ENCODE peak calls at places on chromosome 1, in nine cellular contexts. One of them, this sample, is unnamed. For H3K4me1 and H3K27me3, the result is how much of the 10 kb centered on the place peaks cover.

GRCh38 chr1:109198043-109198695 is 15.5 kb upstream of the SARS1 start:
- DNase-seq in effector memory CD4-positive, alpha-beta T cell: no peak
- DNase-seq in hepatocyte: peak
- DNase-seq in mammary epithelial cell: peak
- DNase-seq in spleen: no peak
- DNase-seq in cardiac muscle cell: peak
- DNase-seq in stomach: no peak
- DNase-seq in psoas muscle: peak
- DNase-seq in neuronal stem cell: no peak
- DNase-seq in this sample: peak

GRCh38 chr1:3483801-3484444 is 29.5 kb downstream of the ARHGEF16 start:
- DNase-seq in effector memory CD4-positive, alpha-beta T cell: no peak
- DNase-seq in hepatocyte: peak
- DNase-seq in mammary epithelial cell: no peak
- DNase-seq in spleen: no peak
- DNase-seq in cardiac muscle cell: peak
- DNase-seq in stomach: peak
- DNase-seq in psoas muscle: peak
- DNase-seq in neuronal stem cell: no peak
- DNase-seq in this sample: peak

GRCh38 chr1:100657876-100658715 is 61.4 kb upstream of the VCAM1 start:
- DNase-seq in effector memory CD4-positive, alpha-beta T cell: no peak
- DNase-seq in hepatocyte: peak
- DNase-seq in mammary epithelial cell: no peak
- DNase-seq in spleen: no peak
- DNase-seq in cardiac muscle cell: peak
- DNase-seq in stomach: no peak
- DNase-seq in psoas muscle: no peak
- DNase-seq in neuronal stem cell: no peak
- DNase-seq in this sample: no peak

GRCh38 chr1:224251741-224252146 is 68.7 kb downstream of the DEGS1 start:
- DNase-seq in effector memory CD4-positive, alpha-beta T cell: no peak
- DNase-seq in hepatocyte: no peak
- DNase-seq in mammary epithelial cell: no peak
- DNase-seq in spleen: no peak
- DNase-seq in cardiac muscle cell: no peak
- DNase-seq in stomach: no peak
- DNase-seq in psoas muscle: no peak
- DNase-seq in neuronal stem cell: no peak
- DNase-seq in this sample: no peak

GRCh38 chr1:56874689-56875088 is 20.1 kb downstream of the C8A start:
- DNase-seq in effector memory CD4-positive, alpha-beta T cell: no peak
- DNase-seq in hepatocyte: no peak
- DNase-seq in mammary epithelial cell: no peak
- DNase-seq in spleen: no peak
- DNase-seq in cardiac muscle cell: no peak
- DNase-seq in stomach: no peak
- DNase-seq in psoas muscle: no peak
- DNase-seq in neuronal stem cell: no peak
- DNase-seq in this sample: no peak

GRCh38 chr1:5858246-5858645 is 134.0 kb downstream of the NPHP4 start:
- DNase-seq in effector memory CD4-positive, alpha-beta T cell: no peak
- DNase-seq in hepatocyte: no peak
- DNase-seq in mammary epithelial cell: no peak
- DNase-seq in spleen: no peak
- DNase-seq in cardiac muscle cell: no peak
- DNase-seq in stomach: no peak
- DNase-seq in psoas muscle: no peak
- DNase-seq in neuronal stem cell: no peak
- DNase-seq in this sample: no peak

GRCh38 chr1:25550155-25550506 is 6.7 kb downstream of the LDLRAP1 start:
- DNase-seq in effector memory CD4-positive, alpha-beta T cell: no peak
- DNase-seq in hepatocyte: peak
- DNase-seq in mammary epithelial cell: peak
- DNase-seq in spleen: no peak
- DNase-seq in cardiac muscle cell: no peak
- DNase-seq in stomach: no peak
- DNase-seq in psoas muscle: no peak
- DNase-seq in neuronal stem cell: no peak
- DNase-seq in this sample: no peak

GRCh38 chr1:45443580-45444446 is 47.1 kb downstream of the TESK2 start:
- DNase-seq in effector memory CD4-positive, alpha-beta T cell: no peak
- DNase-seq in hepatocyte: peak
- DNase-seq in mammary epithelial cell: no peak
- DNase-seq in spleen: no peak
- DNase-seq in cardiac muscle cell: no peak
- DNase-seq in stomach: no peak
- DNase-seq in psoas muscle: no peak
- DNase-seq in neuronal stem cell: no peak
- DNase-seq in this sample: no peak

GRCh38 chr1:64472805-64473204 is 2.9 kb downstream of the CACHD1 start:
- DNase-seq in effector memory CD4-positive, alpha-beta T cell: no peak
- DNase-seq in hepatocyte: no peak
- DNase-seq in mammary epithelial cell: no peak
- DNase-seq in spleen: no peak
- DNase-seq in cardiac muscle cell: no peak
- DNase-seq in stomach: no peak
- DNase-seq in psoas muscle: no peak
- DNase-seq in neuronal stem cell: peak
- DNase-seq in this sample: no peak

DNA sequence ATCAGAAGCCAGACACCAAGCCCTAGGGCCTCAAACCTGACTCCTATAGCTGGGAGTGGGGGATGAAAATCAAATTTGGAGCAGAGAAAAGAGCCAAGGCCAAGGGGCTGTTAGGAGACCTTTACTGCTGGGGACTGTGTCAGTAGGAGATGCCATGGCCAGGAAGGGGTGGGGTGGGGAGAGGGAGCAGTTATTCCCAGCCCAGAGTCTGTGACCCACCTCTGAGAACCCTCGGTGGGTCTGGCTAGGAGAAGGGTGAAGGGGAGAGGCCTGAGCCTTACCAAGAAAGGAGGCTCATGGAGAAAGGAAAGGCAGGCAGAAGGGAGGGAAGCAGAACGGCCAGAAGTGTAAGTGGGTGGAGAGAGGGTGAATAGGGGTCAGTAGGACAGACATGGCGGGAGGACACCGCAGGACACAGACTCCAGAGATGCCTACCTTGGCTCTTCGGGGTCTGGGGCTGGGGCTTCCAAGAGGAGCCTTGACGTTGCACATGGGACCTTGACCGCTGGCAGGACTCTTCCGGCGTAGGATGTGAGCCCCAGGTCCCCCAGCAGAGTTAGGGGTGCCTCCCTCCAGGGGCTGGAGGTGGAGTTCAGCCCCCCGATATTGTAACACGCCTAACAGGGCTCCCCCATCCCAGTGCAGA is 1.2 kb downstream of the ADAMTS4 start:
- DNase-seq in effector memory CD4-positive, alpha-beta T cell: no peak
- DNase-seq in hepatocyte: no peak
- DNase-seq in mammary epithelial cell: no peak
- DNase-seq in spleen: peak
- DNase-seq in cardiac muscle cell: no peak
- DNase-seq in stomach: no peak
- DNase-seq in psoas muscle: no peak
- DNase-seq in neuronal stem cell: no peak
- DNase-seq in this sample: no peak
- H3K4me1 ChIP-seq in effector memory CD4-positive, alpha-beta T cell: under half
- H3K4me1 ChIP-seq in hepatocyte: under half
- H3K4me1 ChIP-seq in mammary epithelial cell: under half
- H3K4me1 ChIP-seq in spleen: half or more
- H3K4me1 ChIP-seq in cardiac muscle cell: under half
- H3K4me1 ChIP-seq in stomach: half or more
- H3K4me1 ChIP-seq in psoas muscle: under half
- H3K4me1 ChIP-seq in neuronal stem cell: under half
- H3K4me1 ChIP-seq in this sample: half or more

GRCh38 chr1:245946905-245947304 is 560.2 kb downstream of the SMYD3 start:
- DNase-seq in effector memory CD4-positive, alpha-beta T cell: no peak
- DNase-seq in hepatocyte: no peak
- DNase-seq in mammary epithelial cell: no peak
- DNase-seq in spleen: no peak
- DNase-seq in cardiac muscle cell: no peak
- DNase-seq in stomach: no peak
- DNase-seq in psoas muscle: no peak
- DNase-seq in neuronal stem cell: no peak
- DNase-seq in this sample: no peak

GRCh38 chr1:245937316-245938045 is 569.6 kb downstream of the SMYD3 start:
- DNase-seq in effector memory CD4-positive, alpha-beta T cell: no peak
- DNase-seq in hepatocyte: no peak
- DNase-seq in mammary epithelial cell: no peak
- DNase-seq in spleen: no peak
- DNase-seq in cardiac muscle cell: no peak
- DNase-seq in stomach: no peak
- DNase-seq in psoas muscle: no peak
- DNase-seq in neuronal stem cell: no peak
- DNase-seq in this sample: no peak

GRCh38 chr1:245938046-245938435 is 569.0 kb downstream of the SMYD3 start:
- DNase-seq in effector memory CD4-positive, alpha-beta T cell: no peak
- DNase-seq in hepatocyte: no peak
- DNase-seq in mammary epithelial cell: no peak
- DNase-seq in spleen: no peak
- DNase-seq in cardiac muscle cell: no peak
- DNase-seq in stomach: no peak
- DNase-seq in psoas muscle: no peak
- DNase-seq in neuronal stem cell: no peak
- DNase-seq in this sample: no peak

GRCh38 chr1:245939756-245940345 is 567.2 kb downstream of the SMYD3 start:
- DNase-seq in effector memory CD4-positive, alpha-beta T cell: no peak
- DNase-seq in hepatocyte: no peak
- DNase-seq in mammary epithelial cell: no peak
- DNase-seq in spleen: no peak
- DNase-seq in cardiac muscle cell: peak
- DNase-seq in stomach: no peak
- DNase-seq in psoas muscle: no peak
- DNase-seq in neuronal stem cell: no peak
- DNase-seq in this sample: no peak

GRCh38 chr1:245942861-245943260 is 564.2 kb downstream of the SMYD3 start:
- DNase-seq in effector memory CD4-positive, alpha-beta T cell: no peak
- DNase-seq in hepatocyte: no peak
- DNase-seq in mammary epithelial cell: no peak
- DNase-seq in spleen: no peak
- DNase-seq in cardiac muscle cell: no peak
- DNase-seq in stomach: no peak
- DNase-seq in psoas muscle: no peak
- DNase-seq in neuronal stem cell: no peak
- DNase-seq in this sample: no peak
- H3K4me3 ChIP-seq in effector memory CD4-positive, alpha-beta T cell: no peak
- H3K4me3 ChIP-seq in hepatocyte: no peak
- H3K4me3 ChIP-seq in mammary epithelial cell: no peak
- H3K4me3 ChIP-seq in spleen: no peak
- H3K4me3 ChIP-seq in cardiac muscle cell: no peak
- H3K4me3 ChIP-seq in stomach: no peak
- H3K4me3 ChIP-seq in psoas muscle: no peak
- H3K4me3 ChIP-seq in neuronal stem cell: no peak
- H3K4me3 ChIP-seq in this sample: no peak

DNA sequence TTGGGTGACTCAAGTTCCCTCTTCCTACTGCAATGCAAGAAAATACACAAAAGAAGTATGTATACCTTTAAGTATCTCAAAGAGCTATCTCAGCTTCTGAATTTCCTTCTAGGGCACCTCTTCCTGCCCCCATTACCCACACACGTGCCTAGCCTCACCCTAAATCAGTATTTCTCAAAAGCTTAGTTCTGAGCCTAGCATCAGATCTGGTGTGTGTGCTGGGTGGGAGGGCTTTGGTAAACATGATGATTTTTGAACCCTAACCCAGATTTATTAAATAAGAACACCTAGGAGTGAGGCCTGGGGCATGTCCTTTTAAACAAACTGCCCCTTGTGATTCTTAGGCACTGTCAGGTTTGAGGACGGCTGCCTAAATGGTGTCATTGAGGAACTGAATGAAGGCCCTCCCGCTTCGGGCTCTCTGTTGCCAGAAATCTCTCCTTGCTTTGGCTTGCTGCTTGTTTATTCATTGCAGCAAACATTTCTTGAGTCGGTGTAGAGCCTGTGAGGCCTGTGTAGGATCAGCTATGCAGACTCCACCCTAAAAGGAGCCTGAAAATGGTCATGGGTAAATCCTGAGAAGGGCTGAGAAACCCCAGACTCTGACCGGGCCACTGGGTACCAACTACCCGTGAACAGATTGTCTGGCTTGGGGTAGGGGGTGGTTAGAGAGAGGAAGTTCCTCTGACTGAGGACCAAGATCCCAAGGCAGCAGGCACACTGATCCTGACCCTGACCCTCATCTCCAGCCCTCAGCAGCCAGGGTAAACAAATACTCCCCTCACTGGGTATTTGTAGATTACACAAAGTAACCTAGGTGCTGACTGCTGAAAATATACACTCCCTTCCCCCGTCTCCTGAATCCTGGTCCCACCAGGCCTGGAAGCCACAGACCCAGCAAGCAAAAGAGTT is 3.0 kb downstream of the IL6R start:
- DNase-seq in effector memory CD4-positive, alpha-beta T cell: no peak
- DNase-seq in hepatocyte: no peak
- DNase-seq in mammary epithelial cell: no peak
- DNase-seq in spleen: no peak
- DNase-seq in cardiac muscle cell: no peak
- DNase-seq in stomach: no peak
- DNase-seq in psoas muscle: no peak
- DNase-seq in neuronal stem cell: no peak
- DNase-seq in this sample: peak
- H3K27me3 ChIP-seq in effector memory CD4-positive, alpha-beta T cell: under half
- H3K27me3 ChIP-seq in hepatocyte: under half
- H3K27me3 ChIP-seq in mammary epithelial cell: under half
- H3K27me3 ChIP-seq in spleen: under half
- H3K27me3 ChIP-seq in cardiac muscle cell: under half
- H3K27me3 ChIP-seq in stomach: under half
- H3K27me3 ChIP-seq in psoas muscle: under half
- H3K27me3 ChIP-seq in neuronal stem cell: half or more
- H3K27me3 ChIP-seq in this sample: under half

GRCh38 chr1:227304665-227305064 is 13.6 kb downstream of the CDC42BPA start:
- DNase-seq in effector memory CD4-positive, alpha-beta T cell: no peak
- DNase-seq in hepatocyte: no peak
- DNase-seq in mammary epithelial cell: no peak
- DNase-seq in spleen: no peak
- DNase-seq in cardiac muscle cell: no peak
- DNase-seq in stomach: no peak
- DNase-seq in psoas muscle: no peak
- DNase-seq in neuronal stem cell: no peak
- DNase-seq in this sample: no peak

GRCh38 chr1:227303662-227304061 is 14.6 kb downstream of the CDC42BPA start:
- DNase-seq in effector memory CD4-positive, alpha-beta T cell: no peak
- DNase-seq in hepatocyte: no peak
- DNase-seq in mammary epithelial cell: no peak
- DNase-seq in spleen: no peak
- DNase-seq in cardiac muscle cell: no peak
- DNase-seq in stomach: no peak
- DNase-seq in psoas muscle: no peak
- DNase-seq in neuronal stem cell: no peak
- DNase-seq in this sample: no peak

GRCh38 chr1:227305894-227306626 is 12.2 kb downstream of the CDC42BPA start:
- DNase-seq in effector memory CD4-positive, alpha-beta T cell: no peak
- DNase-seq in hepatocyte: no peak
- DNase-seq in mammary epithelial cell: no peak
- DNase-seq in spleen: no peak
- DNase-seq in cardiac muscle cell: no peak
- DNase-seq in stomach: no peak
- DNase-seq in psoas muscle: no peak
- DNase-seq in neuronal stem cell: no peak
- DNase-seq in this sample: no peak

GRCh38 chr1:227308367-227309336 is 9.6 kb downstream of the CDC42BPA start:
- DNase-seq in effector memory CD4-positive, alpha-beta T cell: no peak
- DNase-seq in hepatocyte: no peak
- DNase-seq in mammary epithelial cell: no peak
- DNase-seq in spleen: no peak
- DNase-seq in cardiac muscle cell: no peak
- DNase-seq in stomach: no peak
- DNase-seq in psoas muscle: no peak
- DNase-seq in neuronal stem cell: no peak
- DNase-seq in this sample: no peak

GRCh38 chr1:227306689-227307088 is 11.6 kb downstream of the CDC42BPA start:
- DNase-seq in effector memory CD4-positive, alpha-beta T cell: no peak
- DNase-seq in hepatocyte: no peak
- DNase-seq in mammary epithelial cell: no peak
- DNase-seq in spleen: no peak
- DNase-seq in cardiac muscle cell: no peak
- DNase-seq in stomach: no peak
- DNase-seq in psoas muscle: no peak
- DNase-seq in neuronal stem cell: no peak
- DNase-seq in this sample: no peak
- H3K4me1 ChIP-seq in effector memory CD4-positive, alpha-beta T cell: under half
- H3K4me1 ChIP-seq in hepatocyte: under half
- H3K4me1 ChIP-seq in mammary epithelial cell: under half
- H3K4me1 ChIP-seq in spleen: under half
- H3K4me1 ChIP-seq in cardiac muscle cell: under half
- H3K4me1 ChIP-seq in stomach: half or more
- H3K4me1 ChIP-seq in psoas muscle: under half
- H3K4me1 ChIP-seq in neuronal stem cell: under half
- H3K4me1 ChIP-seq in this sample: under half

This sample was measured in adipocyte.